ENCODE peak calls at places on chromosome 15, in eight cellular contexts. One of them, this sample, is unnamed.

GRCh38 chr15:27059610-27060202 is 88.7 kb downstream of the GABRG3 start:
- DNase-seq in activated naive CD4-positive, alpha-beta T cell treated with anti-CD3 and anti-CD28 coated beads, Interleukin-2, amount 50 U/mL, for 72 hours: peak
- DNase-seq in activated CD4-positive, alpha-beta T cell treated with anti-CD3 and anti-CD28 coated beads, Interleukin-2, amount 50 U/mL, for 1 hour: no peak
- DNase-seq in T1000: no peak
- DNase-seq in epithelial cell of esophagus: peak
- DNase-seq in RCC 7860: peak
- DNase-seq in adrenal gland: peak
- DNase-seq in effector CD4-positive, alpha-beta T cell: no peak
- DNase-seq in this sample: peak

GRCh38 chr15:39075311-39075710 is 505.6 kb upstream of the THBS1 start:
- DNase-seq in activated CD4-positive, alpha-beta T cell treated with anti-CD3 and anti-CD28 coated beads, Interleukin-2, amount 50 U/mL, for 1 hour: no peak
- DNase-seq in activated naive CD4-positive, alpha-beta T cell treated with anti-CD3 and anti-CD28 coated beads, Interleukin-2, amount 50 U/mL, for 72 hours: no peak
- DNase-seq in adrenal gland: no peak
- DNase-seq in T1000: no peak
- DNase-seq in effector CD4-positive, alpha-beta T cell: no peak
- DNase-seq in RCC 7860: no peak
- DNase-seq in epithelial cell of esophagus: no peak
- DNase-seq in this sample: no peak

GRCh38 chr15:91348812-91349500 is 248.9 kb downstream of the SV2B start:
- DNase-seq in RCC 7860: peak
- DNase-seq in adrenal gland: no peak
- DNase-seq in T1000: no peak
- DNase-seq in activated naive CD4-positive, alpha-beta T cell treated with anti-CD3 and anti-CD28 coated beads, Interleukin-2, amount 50 U/mL, for 72 hours: no peak
- DNase-seq in epithelial cell of esophagus: peak
- DNase-seq in effector CD4-positive, alpha-beta T cell: no peak
- DNase-seq in activated CD4-positive, alpha-beta T cell treated with anti-CD3 and anti-CD28 coated beads, Interleukin-2, amount 50 U/mL, for 1 hour: no peak
- DNase-seq in this sample: peak

GRCh38 chr15:33565099-33565498 is 254.3 kb downstream of the RYR3 start:
- DNase-seq in T1000: no peak
- DNase-seq in activated naive CD4-positive, alpha-beta T cell treated with anti-CD3 and anti-CD28 coated beads, Interleukin-2, amount 50 U/mL, for 72 hours: no peak
- DNase-seq in effector CD4-positive, alpha-beta T cell: no peak
- DNase-seq in activated CD4-positive, alpha-beta T cell treated with anti-CD3 and anti-CD28 coated beads, Interleukin-2, amount 50 U/mL, for 1 hour: no peak
- DNase-seq in adrenal gland: no peak
- DNase-seq in epithelial cell of esophagus: peak
- DNase-seq in RCC 7860: peak
- DNase-seq in this sample: no peak

GRCh38 chr15:20348900-20349773 is 192.5 kb downstream of the GOLGA6L6 start:
- DNase-seq in adrenal gland: peak
- DNase-seq in effector CD4-positive, alpha-beta T cell: no peak
- DNase-seq in RCC 7860: no peak
- DNase-seq in T1000: no peak
- DNase-seq in activated naive CD4-positive, alpha-beta T cell treated with anti-CD3 and anti-CD28 coated beads, Interleukin-2, amount 50 U/mL, for 72 hours: peak
- DNase-seq in activated CD4-positive, alpha-beta T cell treated with anti-CD3 and anti-CD28 coated beads, Interleukin-2, amount 50 U/mL, for 1 hour: no peak
- DNase-seq in epithelial cell of esophagus: no peak
- DNase-seq in this sample: no peak

GRCh38 chr15:75801859-75802593 is 41.2 kb upstream of the UBE2Q2 start:
- DNase-seq in T1000: peak
- DNase-seq in activated CD4-positive, alpha-beta T cell treated with anti-CD3 and anti-CD28 coated beads, Interleukin-2, amount 50 U/mL, for 1 hour: peak
- DNase-seq in RCC 7860: peak
- DNase-seq in adrenal gland: peak
- DNase-seq in effector CD4-positive, alpha-beta T cell: peak
- DNase-seq in epithelial cell of esophagus: peak
- DNase-seq in activated naive CD4-positive, alpha-beta T cell treated with anti-CD3 and anti-CD28 coated beads, Interleukin-2, amount 50 U/mL, for 72 hours: peak
- DNase-seq in this sample: peak

GRCh38 chr15:65275728-65276126 is 11.0 kb downstream of the PARP16 start:
- DNase-seq in RCC 7860: peak
- DNase-seq in effector CD4-positive, alpha-beta T cell: no peak
- DNase-seq in T1000: no peak
- DNase-seq in activated CD4-positive, alpha-beta T cell treated with anti-CD3 and anti-CD28 coated beads, Interleukin-2, amount 50 U/mL, for 1 hour: no peak
- DNase-seq in activated naive CD4-positive, alpha-beta T cell treated with anti-CD3 and anti-CD28 coated beads, Interleukin-2, amount 50 U/mL, for 72 hours: no peak
- DNase-seq in adrenal gland: peak
- DNase-seq in epithelial cell of esophagus: peak
- DNase-seq in this sample: no peak

GRCh38 chr15:68409736-68410370 is 22.1 kb downstream of the ITGA11 start:
- DNase-seq in activated CD4-positive, alpha-beta T cell treated with anti-CD3 and anti-CD28 coated beads, Interleukin-2, amount 50 U/mL, for 1 hour: no peak
- DNase-seq in epithelial cell of esophagus: no peak
- DNase-seq in effector CD4-positive, alpha-beta T cell: no peak
- DNase-seq in T1000: no peak
- DNase-seq in RCC 7860: no peak
- DNase-seq in activated naive CD4-positive, alpha-beta T cell treated with anti-CD3 and anti-CD28 coated beads, Interleukin-2, amount 50 U/mL, for 72 hours: no peak
- DNase-seq in adrenal gland: no peak
- DNase-seq in this sample: no peak

GRCh38 chr15:98799991-98800390 is 151.7 kb downstream of the IGF1R start:
- DNase-seq in T1000: no peak
- DNase-seq in effector CD4-positive, alpha-beta T cell: no peak
- DNase-seq in adrenal gland: no peak
- DNase-seq in epithelial cell of esophagus: no peak
- DNase-seq in activated CD4-positive, alpha-beta T cell treated with anti-CD3 and anti-CD28 coated beads, Interleukin-2, amount 50 U/mL, for 1 hour: no peak
- DNase-seq in RCC 7860: no peak
- DNase-seq in activated naive CD4-positive, alpha-beta T cell treated with anti-CD3 and anti-CD28 coated beads, Interleukin-2, amount 50 U/mL, for 72 hours: no peak
- DNase-seq in this sample: no peak

GRCh38 chr15:53762916-53763315 is 3.5 kb upstream of the WDR72 start:
- DNase-seq in epithelial cell of esophagus: no peak
- DNase-seq in RCC 7860: no peak
- DNase-seq in activated naive CD4-positive, alpha-beta T cell treated with anti-CD3 and anti-CD28 coated beads, Interleukin-2, amount 50 U/mL, for 72 hours: no peak
- DNase-seq in effector CD4-positive, alpha-beta T cell: no peak
- DNase-seq in T1000: no peak
- DNase-seq in activated CD4-positive, alpha-beta T cell treated with anti-CD3 and anti-CD28 coated beads, Interleukin-2, amount 50 U/mL, for 1 hour: no peak
- DNase-seq in adrenal gland: no peak
- DNase-seq in this sample: no peak

GRCh38 chr15:46502668-46503067 is 867.8 kb downstream of the SQOR start:
- DNase-seq in activated naive CD4-positive, alpha-beta T cell treated with anti-CD3 and anti-CD28 coated beads, Interleukin-2, amount 50 U/mL, for 72 hours: no peak
- DNase-seq in epithelial cell of esophagus: peak
- DNase-seq in RCC 7860: peak
- DNase-seq in effector CD4-positive, alpha-beta T cell: no peak
- DNase-seq in T1000: no peak
- DNase-seq in activated CD4-positive, alpha-beta T cell treated with anti-CD3 and anti-CD28 coated beads, Interleukin-2, amount 50 U/mL, for 1 hour: no peak
- DNase-seq in adrenal gland: no peak
- DNase-seq in this sample: no peak

GRCh38 chr15:42144841-42145375 is 11.5 kb downstream of the PLA2G4F start:
- DNase-seq in activated naive CD4-positive, alpha-beta T cell treated with anti-CD3 and anti-CD28 coated beads, Interleukin-2, amount 50 U/mL, for 72 hours: no peak
- DNase-seq in activated CD4-positive, alpha-beta T cell treated with anti-CD3 and anti-CD28 coated beads, Interleukin-2, amount 50 U/mL, for 1 hour: no peak
- DNase-seq in adrenal gland: peak
- DNase-seq in RCC 7860: no peak
- DNase-seq in T1000: no peak
- DNase-seq in epithelial cell of esophagus: no peak
- DNase-seq in effector CD4-positive, alpha-beta T cell: no peak
- DNase-seq in this sample: no peak

GRCh38 chr15:45456212-45457106 is 66.1 kb downstream of the SLC30A4 start:
- DNase-seq in epithelial cell of esophagus: peak
- DNase-seq in RCC 7860: peak
- DNase-seq in activated naive CD4-positive, alpha-beta T cell treated with anti-CD3 and anti-CD28 coated beads, Interleukin-2, amount 50 U/mL, for 72 hours: peak
- DNase-seq in adrenal gland: peak
- DNase-seq in activated CD4-positive, alpha-beta T cell treated with anti-CD3 and anti-CD28 coated beads, Interleukin-2, amount 50 U/mL, for 1 hour: peak
- DNase-seq in T1000: peak
- DNase-seq in effector CD4-positive, alpha-beta T cell: peak
- DNase-seq in this sample: peak

GRCh38 chr15:50224606-50225005 is 40.9 kb downstream of the HDC start:
- DNase-seq in RCC 7860: no peak
- DNase-seq in activated CD4-positive, alpha-beta T cell treated with anti-CD3 and anti-CD28 coated beads, Interleukin-2, amount 50 U/mL, for 1 hour: no peak
- DNase-seq in adrenal gland: no peak
- DNase-seq in activated naive CD4-positive, alpha-beta T cell treated with anti-CD3 and anti-CD28 coated beads, Interleukin-2, amount 50 U/mL, for 72 hours: no peak
- DNase-seq in T1000: no peak
- DNase-seq in epithelial cell of esophagus: peak
- DNase-seq in effector CD4-positive, alpha-beta T cell: no peak
- DNase-seq in this sample: no peak

This sample was measured in HL-60.